ENCODE peak calls at places on chromosomes 6 and 20, in four cellular contexts. E is mesenchymal stem cell, Z is dorsolateral prefrontal cortex, F is A549. C is an unnamed sample.
A peak's percentile ranks its signal among the peaks of the same experiment; 100 is the strongest.

GRCh38 chr20:4667371-4667773 is 54.3 kb upstream of the PRND start:
- DNase-seq in E (no peak), F (no peak), Z (no peak), C (no peak)

GRCh38 chr20:9409352-9409751 is 105.0 kb upstream of the LAMP5 start:
- DNase-seq in Z (no peak), F (no peak), E (peak; percentile 19), C (no peak)

GRCh38 chr6:170080828-170081368 is 210.0 kb downstream of the DLL1 start:
- DNase-seq in E (no peak), F (no peak), Z (peak; percentile 28), C (peak; percentile 51)

GRCh38 chr6:143107440-143107839 is 46.8 kb downstream of the AIG1 start:
- DNase-seq in F (no peak), Z (no peak), E (peak; percentile 36), C (no peak)

GRCh38 chr20:21496452-21496851 is 17.4 kb downstream of the NKX2-2 start:
- DNase-seq in E (no peak), Z (no peak), F (no peak), C (no peak)

GRCh38 chr6:6825153-6825847 is 236.8 kb downstream of the LY86 start:
- DNase-seq in Z (no peak), F (no peak), E (no peak), C (no peak)

GRCh38 chr20:56845546-56846081 is 216.5 kb downstream of the TFAP2C start:
- DNase-seq in Z (no peak), F (no peak), E (no peak), C (no peak)

GRCh38 chr20:39298116-39298515 is 336.0 kb downstream of the DHX35 start:
- DNase-seq in E (no peak), F (no peak), Z (peak; percentile 58), C (no peak)

GRCh38 chr6:24522090-24522820 is 27.5 kb downstream of the ALDH5A1 start:
- DNase-seq in E (no peak), Z (no peak), F (no peak), C (no peak)

GRCh38 chr6:158769228-158769627 is 49.9 kb downstream of the EZR start:
- DNase-seq in Z (no peak), F (no peak), E (no peak), C (no peak)

GRCh38 chr6:30686908-30687658 is 638 bp upstream of the PPP1R18 start:
- DNase-seq in E (peak; percentile 96), Z (peak; percentile 72), F (peak; percentile 85), C (peak; percentile 98)

GRCh38 chr20:58306421-58307261 is 2.9 kb upstream of the RAB22A start:
- DNase-seq in Z (no peak), E (peak; percentile 65), F (peak; percentile 30), C (no peak)

GRCh38 chr6:138310294-138310693 is 67.4 kb upstream of the SMIM28 start:
- DNase-seq in E (peak; percentile 23), F (no peak), Z (no peak), C (no peak)

GRCh38 chr6:11714116-11714797 is 64.3 kb downstream of the ADTRP start:
- DNase-seq in F (no peak), E (no peak), Z (no peak), C (no peak)

GRCh38 chr6:72218125-72218524 is 331.8 kb downstream of the RIMS1 start:
- DNase-seq in Z (peak; percentile 33), E (peak; percentile 43), F (peak; percentile 37), C (no peak)

GRCh38 chr20:54091120-54091480 is 20.7 kb upstream of the BCAS1 start:
- DNase-seq in F (no peak), Z (no peak), E (no peak), C (no peak)

GRCh38 chr6:130107710-130108109 is 89.3 kb downstream of the L3MBTL3 start:
- DNase-seq in F (no peak), Z (no peak), E (no peak), C (no peak)

GRCh38 chr6:29995346-29995777 is 53.0 kb downstream of the HLA-A start:
- DNase-seq in F (no peak), Z (no peak), E (no peak), C (no peak)

GRCh38 chr20:39263076-39263475 is 300.9 kb downstream of the DHX35 start:
- DNase-seq in F (no peak), E (no peak), Z (no peak), C (no peak)

GRCh38 chr6:117514655-117515054 is 32.2 kb downstream of the DCBLD1 start:
- DNase-seq in Z (no peak), F (no peak), E (no peak), C (no peak)

GRCh38 chr6:15736023-15736696 is 73.3 kb upstream of the DTNBP1 start:
- DNase-seq in E (no peak), Z (no peak), F (no peak), C (no peak)

GRCh38 chr6:81938991-81939773 is 186.7 kb upstream of the TENT5A start:
- DNase-seq in Z (no peak), F (no peak), E (peak; percentile 21), C (no peak)

GRCh38 chr6:69416739-69417138 is 380.1 kb downstream of the LMBRD1 start:
- DNase-seq in F (no peak), Z (no peak), E (peak; percentile 22), C (no peak)

GRCh38 chr20:58850693-58851174 is at the start of gene GNAS-AS1:
- DNase-seq in E (peak; percentile 89), F (no peak), Z (peak; percentile 64), C (peak; percentile 84)

GRCh38 chr20:10639762-10640556 is 33.8 kb downstream of the JAG1 start:
- DNase-seq in E (no peak), F (no peak), Z (no peak), C (peak; percentile 83)

GRCh38 chr6:156010-156409 is 136.3 kb upstream of the DUSP22 start:
- DNase-seq in Z (no peak), E (no peak), F (no peak), C (no peak)

GRCh38 chr20:57677323-57677982 is 32.4 kb downstream of the PMEPA1 start:
- DNase-seq in F (no peak), Z (no peak), E (no peak), C (no peak)

GRCh38 chr6:134774244-134774643 is 175.7 kb downstream of the ALDH8A1 start:
- DNase-seq in F (no peak), Z (no peak), E (peak; percentile 69), C (no peak)

GRCh38 chr6:14758421-14759043 is 487.3 kb upstream of the JARID2 start:
- DNase-seq in E (no peak), F (peak; percentile 55), Z (no peak), C (no peak)

GRCh38 chr20:51710503-51710902 is 57.7 kb downstream of the ATP9A start:
- DNase-seq in F (no peak), E (no peak), Z (no peak), C (no peak)

DNA sequence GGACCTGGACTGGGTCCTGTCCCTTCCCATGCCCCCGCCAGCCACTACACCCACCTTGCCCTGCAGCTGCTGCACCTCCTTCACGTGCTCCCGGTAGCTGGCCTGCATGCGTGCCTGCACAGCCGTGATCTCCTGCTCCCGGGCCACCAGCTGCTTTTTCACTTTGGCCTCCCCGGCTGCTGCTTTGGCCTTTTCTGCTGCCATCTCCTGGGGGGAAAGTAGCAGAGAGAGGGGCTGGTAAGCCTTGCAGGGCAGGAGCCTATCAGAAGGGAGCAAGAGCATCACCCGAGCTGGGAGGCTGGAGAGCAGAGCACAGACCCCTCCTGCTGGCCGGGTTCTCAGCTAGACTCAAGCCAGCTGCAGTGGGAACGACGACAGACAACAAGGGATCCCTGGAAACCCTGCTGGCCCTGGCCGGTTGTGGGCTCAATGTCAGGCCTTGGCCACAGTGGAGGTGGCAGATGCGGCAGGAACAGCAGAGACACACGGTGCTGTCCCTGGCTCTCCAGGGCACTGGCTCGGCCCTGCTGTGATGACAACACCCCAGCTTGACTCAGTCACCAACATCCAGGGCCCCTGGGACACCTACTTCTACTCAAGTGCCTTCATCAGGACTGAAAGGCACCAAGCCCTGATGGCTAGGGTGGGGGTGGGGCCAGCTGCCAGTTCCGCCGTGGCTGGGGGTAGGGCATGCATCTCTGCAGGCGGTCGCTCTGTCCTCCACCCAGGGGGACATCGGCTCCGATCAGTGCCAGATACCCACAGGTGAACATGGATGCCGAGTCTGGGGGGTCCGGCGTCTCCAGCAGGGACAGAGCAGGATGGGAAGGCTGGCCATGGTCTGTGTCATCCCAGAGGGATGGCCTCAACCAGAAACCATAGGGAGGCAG is 45.3 kb downstream of the RRBP1 start:
- DNase-seq in E (no peak), Z (peak; percentile 89), F (no peak), C (no peak)
- H3K27ac ChIP-seq in E (no peak overlapping the region), Z (peak overlapping the region; percentile 56), F (no peak overlapping the region), C (no peak overlapping the region)

GRCh38 chr20:46582648-46583047 is 32.2 kb upstream of the OCSTAMP start:
- DNase-seq in Z (no peak), F (no peak), E (no peak), C (no peak)

GRCh38 chr20:46584508-46584907 is 34.1 kb upstream of the OCSTAMP start:
- DNase-seq in Z (no peak), F (no peak), E (no peak), C (no peak)

GRCh38 chr20:46580613-46581012 is 30.2 kb upstream of the OCSTAMP start:
- DNase-seq in F (no peak), Z (no peak), E (no peak), C (no peak)

GRCh38 chr20:46581386-46581785 is 30.9 kb upstream of the OCSTAMP start:
- DNase-seq in Z (no peak), E (no peak), F (no peak), C (no peak)

DNA sequence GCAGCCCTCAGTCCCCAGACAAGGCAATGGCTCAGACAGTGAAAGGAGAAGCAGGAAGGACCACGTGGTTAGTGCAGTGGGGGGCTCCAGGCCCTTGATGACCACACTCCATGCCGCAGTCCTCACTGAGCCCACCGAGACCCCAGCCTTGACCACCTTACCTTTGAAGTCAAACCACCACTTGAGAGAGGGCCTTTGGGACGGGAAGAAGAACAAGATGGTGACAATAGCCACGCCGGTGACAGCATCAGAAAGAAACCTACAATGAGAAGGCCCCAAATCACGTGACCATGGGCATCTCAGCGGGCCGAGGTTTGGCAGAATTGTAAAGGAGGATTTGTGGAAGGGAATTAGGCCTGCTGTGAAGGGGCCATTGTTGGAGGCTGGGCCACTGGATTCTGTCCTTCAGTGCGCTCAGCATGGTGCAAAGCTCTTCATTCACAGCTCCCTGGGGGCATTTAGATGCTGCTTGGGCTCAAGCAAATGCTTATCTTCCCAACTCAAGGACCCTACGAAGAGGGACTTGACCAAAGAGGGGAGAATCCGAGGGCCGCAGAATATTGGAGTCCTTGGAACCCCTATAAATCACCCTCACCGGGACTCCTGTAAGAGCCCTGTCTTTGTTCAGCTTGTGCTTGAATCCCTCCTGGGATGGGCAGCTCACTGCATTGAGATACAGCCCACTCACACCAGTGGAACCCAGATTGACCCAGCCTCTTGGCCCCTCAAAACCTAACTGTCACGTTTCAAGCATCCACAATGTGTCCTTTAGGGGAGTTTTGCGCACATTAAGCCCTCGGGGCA is 33.2 kb upstream of the OCSTAMP start:
- DNase-seq in F (no peak), Z (peak; percentile 56), E (no peak), C (no peak)
- H3K27ac ChIP-seq in F (no peak overlapping the region), Z (peak overlapping the region; percentile 58), E (no peak overlapping the region), C (no peak overlapping the region)

GRCh38 chr20:20457392-20458126 is 89.7 kb downstream of the INSM1 start:
- DNase-seq in F (no peak), E (peak; percentile 26), Z (no peak), C (no peak)
- H3K27ac ChIP-seq in F (no peak overlapping the region), E (no peak overlapping the region), Z (no peak overlapping the region), C (no peak overlapping the region)

GRCh38 chr20:37890108-37890507 is 12.8 kb upstream of the VSTM2L start:
- DNase-seq in E (no peak), Z (no peak), F (no peak), C (no peak)

GRCh38 chr20:37885593-37886507 is 17.1 kb upstream of the VSTM2L start:
- DNase-seq in Z (no peak), F (no peak), E (no peak), C (no peak)

GRCh38 chr20:37886851-37887297 is 16.1 kb upstream of the VSTM2L start:
- DNase-seq in F (no peak), E (no peak), Z (no peak), C (no peak)

GRCh38 chr20:37890643-37891042 is 12.3 kb upstream of the VSTM2L start:
- DNase-seq in Z (no peak), E (no peak), F (no peak), C (no peak)

GRCh38 chr20:37888641-37889040 is 14.3 kb upstream of the VSTM2L start:
- DNase-seq in E (no peak), Z (no peak), F (no peak), C (no peak)
- H3K27ac ChIP-seq in E (no peak overlapping the region), Z (no peak overlapping the region), F (no peak overlapping the region), C (no peak overlapping the region)